ENCODE peak calls at places on chromosomes 7 and 10, in nine cellular contexts. E, I, K, T, N, V, J, D and A are unnamed samples.
A peak's percentile ranks its signal among the peaks of the same experiment; 100 is the strongest.

GRCh38 chr7:68006619-68007018 is 1010.0 kb downstream of the TYW1 start:
- DNase-seq in V (no peak), K (no peak), E (no peak), N (no peak), D (no peak), J (no peak), T (no peak), I (no peak), A (no peak)

GRCh38 chr10:74841265-74841973 is 15.0 kb downstream of the KAT6B start:
- DNase-seq in V (no peak), D (peak; percentile 32), E (no peak), I (no peak), T (peak; percentile 60), N (no peak), K (no peak), J (peak; percentile 18), A (no peak)

GRCh38 chr7:119903090-119903489 is 369.9 kb upstream of the KCND2 start:
- DNase-seq in V (no peak), K (no peak), I (no peak), N (no peak), T (no peak), J (no peak), D (no peak), E (no peak), A (no peak)

GRCh38 chr10:78053201-78053868 is 19.7 kb downstream of the RPS24 start:
- DNase-seq in N (no peak), D (no peak), E (no peak), I (peak; percentile 89), J (peak; percentile 22), V (no peak), K (no peak), T (no peak), A (no peak)

GRCh38 chr10:20959178-20959577 is 62.1 kb upstream of the NEBL start:
- DNase-seq in N (no peak), K (no peak), D (no peak), I (no peak), J (no peak), V (no peak), T (no peak), E (no peak), A (no peak)

GRCh38 chr7:100705753-100706671 is at the start of gene POP7:
- DNase-seq in J (peak; percentile 97), I (peak; percentile 100), E (peak; percentile 99), T (peak; percentile 99), V (peak; percentile 100), N (peak; percentile 98), K (peak; percentile 99), D (peak; percentile 99), A (peak; percentile 97)

GRCh38 chr10:119285495-119286267 is 78.3 kb downstream of the GRK5 start:
- DNase-seq in E (peak; percentile 39), K (no peak), V (no peak), J (no peak), I (no peak), D (no peak), T (no peak), N (no peak), A (no peak)

GRCh38 chr10:109784236-109784635 is 139.1 kb downstream of the XPNPEP1 start:
- DNase-seq in E (no peak), I (peak; percentile 50), N (no peak), V (no peak), J (no peak), T (no peak), K (no peak), D (no peak), A (no peak)

GRCh38 chr7:159033956-159034938 is 110.4 kb downstream of the VIPR2 start:
- DNase-seq in T (peak; percentile 12), D (no peak), K (no peak), J (no peak), N (no peak), E (no peak), V (peak; percentile 55), I (no peak), A (no peak)

GRCh38 chr7:22884911-22885823 is 62.5 kb upstream of the TOMM7 start:
- DNase-seq in D (no peak), I (peak; percentile 39), K (no peak), E (no peak), V (no peak), N (no peak), J (no peak), T (no peak), A (no peak)

GRCh38 chr10:121243003-121243898 is 355.0 kb downstream of the FGFR2 start:
- DNase-seq in V (no peak), J (no peak), T (no peak), E (no peak), N (no peak), D (no peak), K (no peak), I (no peak), A (no peak)

GRCh38 chr7:1223196-1224092 is 9.2 kb upstream of the UNCX start:
- DNase-seq in T (no peak), N (no peak), J (no peak), K (no peak), I (no peak), E (no peak), D (no peak), V (no peak), A (no peak)

GRCh38 chr10:17453377-17454091 is 861 bp downstream of the ST8SIA6 start:
- DNase-seq in J (no peak), T (peak; percentile 31), I (peak; percentile 54), D (peak; percentile 47), V (no peak), N (no peak), K (peak; percentile 25), E (peak; percentile 73), A (peak; percentile 31)

GRCh38 chr10:86647773-86648705 is 6.3 kb upstream of the OPN4 start:
- DNase-seq in I (peak; percentile 74), E (peak; percentile 40), J (no peak), T (no peak), D (no peak), K (no peak), V (no peak), N (no peak), A (no peak)

GRCh38 chr10:12707461-12708185 is 293.9 kb downstream of the CCDC3 start:
- DNase-seq in T (peak; percentile 60), J (peak; percentile 97), N (no peak), V (peak; percentile 87), E (no peak), I (peak; percentile 88), K (no peak), D (no peak), A (no peak)

GRCh38 chr7:107506683-107507339 is 37.0 kb downstream of the GPR22 start:
- DNase-seq in J (no peak), K (peak; percentile 32), I (peak; percentile 1), T (no peak), V (no peak), E (peak; percentile 76), N (peak; percentile 63), D (no peak), A (no peak)

GRCh38 chr7:30157217-30157616 is 22.4 kb downstream of the MTURN start:
- DNase-seq in E (no peak), J (no peak), T (no peak), V (no peak), I (no peak), K (no peak), D (no peak), N (no peak), A (peak; percentile 75)

GRCh38 chr10:30705625-30706149 is 76.1 kb upstream of the LYZL2 start:
- DNase-seq in V (no peak), K (no peak), N (no peak), E (no peak), I (no peak), D (no peak), J (no peak), T (no peak), A (no peak)

GRCh38 chr10:391304-391703 is 256.0 kb downstream of the ZMYND11 start:
- DNase-seq in E (no peak), N (no peak), V (peak; percentile 67), D (no peak), I (peak; percentile 27), J (no peak), T (no peak), K (no peak), A (no peak)

GRCh38 chr7:83439021-83439420 is 209.9 kb downstream of the SEMA3E start:
- DNase-seq in E (no peak), V (no peak), D (no peak), I (no peak), N (no peak), K (no peak), T (no peak), J (no peak), A (no peak)

GRCh38 chr7:101823596-101823995 is 6.2 kb downstream of the CUX1 start:
- DNase-seq in K (no peak), N (no peak), D (no peak), E (no peak), I (no peak), T (no peak), V (no peak), J (no peak), A (no peak)

GRCh38 chr7:129149546-129149945 is 5.0 kb downstream of the TSPAN33 start:
- DNase-seq in K (no peak), N (no peak), I (no peak), T (no peak), D (no peak), J (no peak), V (no peak), E (no peak), A (no peak)
- H3K27me3 ChIP-seq in K (no peaks in the 10 kb centered on the region), N (no peaks in the 10 kb centered on the region), I (peaks cover 65% of the 10 kb centered on the region), T (no peaks in the 10 kb centered on the region), D (peaks cover 21% of the 10 kb centered on the region), J (peaks cover 8% of the 10 kb centered on the region), V (no peaks in the 10 kb centered on the region), E (no peaks in the 10 kb centered on the region), A (no peaks in the 10 kb centered on the region)

DNA sequence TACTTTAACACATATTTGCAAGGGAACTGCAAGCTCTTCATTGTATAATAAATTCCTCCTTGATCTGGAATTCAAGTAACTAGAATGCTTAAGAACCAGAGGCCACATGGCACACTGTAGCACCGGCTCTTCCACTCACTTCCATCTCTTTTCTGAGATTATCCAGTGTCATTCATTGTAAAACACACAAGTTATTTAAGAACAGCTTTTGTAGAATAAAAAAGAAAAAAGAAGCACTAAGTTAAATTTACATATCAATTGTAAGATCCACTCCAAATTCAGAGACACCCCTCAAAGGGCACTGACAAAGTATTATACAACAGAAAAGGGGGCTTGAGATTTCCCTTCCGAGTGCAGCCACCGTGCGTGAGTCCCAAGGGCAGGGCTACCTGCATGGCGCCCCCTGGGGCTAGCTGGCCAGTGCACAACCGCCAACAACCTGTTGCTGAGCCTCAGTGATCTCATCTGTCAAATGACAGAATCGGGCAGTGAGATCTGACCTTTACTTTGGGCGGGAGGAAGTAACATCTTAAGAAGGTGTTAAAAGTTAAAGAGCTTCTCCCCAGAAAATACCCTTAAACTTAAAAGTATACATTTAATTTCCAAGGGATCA is 12.5 kb downstream of the GLI3 start:
- DNase-seq in T (no peak), V (no peak), I (no peak), D (no peak), K (no peak), N (no peak), J (no peak), E (no peak), A (no peak)
- H3K27ac ChIP-seq in T (no peak overlapping the region), V (no peak overlapping the region), I (no peak overlapping the region), D (no peak overlapping the region), K (no peak overlapping the region), N (no peak overlapping the region), J (no peak overlapping the region), E (no peak overlapping the region), A (no peak overlapping the region)

GRCh38 chr10:104170610-104171269 is 48.8 kb downstream of the SFR1 start:
- DNase-seq in D (no peak), E (no peak), T (no peak), K (no peak), N (no peak), V (no peak), I (no peak), J (no peak), A (peak; percentile 66)
- H3K4me3 ChIP-seq in D (no peak overlapping the region), E (no peak overlapping the region), T (no peak overlapping the region), K (no peak overlapping the region), N (no peak overlapping the region), V (no peak overlapping the region), I (no peak overlapping the region), J (no peak overlapping the region), A (no peak overlapping the region)

GRCh38 chr7:157033483-157034473 is 23.3 kb upstream of the MNX1 start:
- DNase-seq in N (no peak), I (no peak), K (no peak), D (no peak), E (no peak), J (no peak), T (no peak), V (no peak), A (no peak)
- H3K27me3 ChIP-seq in N (peaks cover 4% of the 10 kb centered on the region), I (peaks cover 25% of the 10 kb centered on the region), K (peaks cover 45% of the 10 kb centered on the region), D (peaks cover 58% of the 10 kb centered on the region), E (peaks cover 9% of the 10 kb centered on the region), J (no peaks in the 10 kb centered on the region), T (peaks cover 45% of the 10 kb centered on the region), V (no peaks in the 10 kb centered on the region), A (no peaks in the 10 kb centered on the region)